ENCODE peak calls at places on chromosome 19, in ten cellular contexts. I, B, R, H, U, K, J, V, Z and D are unnamed samples. For H3K4me1 and H3K27me3, the result is how much of the 10 kb centered on the place peaks cover.

GRCh38 chr19:43765109-43765876 is 10.5 kb upstream of the SMG9 start:
- DNase-seq in I (no peak), B (peak), R (no peak), H (peak), U (no peak), K (peak), J (peak), V (peak), Z (peak), D (no peak)

GRCh38 chr19:17339088-17339741 is 1.9 kb downstream of the GTPBP3 start:
- DNase-seq in I (no peak), B (no peak), R (peak), H (no peak), U (no peak), K (no peak), J (no peak), V (peak), Z (no peak), D (no peak)

GRCh38 chr19:43425567-43426392 is 11.1 kb downstream of the TEX101 start:
- DNase-seq in I (peak), B (peak), R (no peak), H (peak), U (no peak), K (no peak), J (peak), V (no peak), Z (no peak), D (peak)

GRCh38 chr19:3984584-3984907 is 717 bp downstream of the EEF2 start:
- DNase-seq in I (no peak), B (no peak), R (no peak), H (no peak), U (no peak), K (no peak), J (no peak), V (no peak), Z (no peak), D (no peak)

GRCh38 chr19:50205681-50206138 is 2.3 kb downstream of the MYH14 start:
- DNase-seq in I (peak), B (peak), R (no peak), H (no peak), U (no peak), K (no peak), J (peak), V (no peak), Z (no peak), D (no peak)

GRCh38 chr19:44847144-44848035 is 1.3 kb downstream of the NECTIN2 start:
- DNase-seq in I (peak), B (peak), R (peak), H (peak), U (no peak), K (peak), J (peak), V (peak), Z (peak), D (peak)

GRCh38 chr19:18521692-18522123 is at the start of gene ELL:
- DNase-seq in I (no peak), B (no peak), R (peak), H (no peak), U (no peak), K (no peak), J (no peak), V (no peak), Z (no peak), D (no peak)

GRCh38 chr19:53545271-53546065 is 7.5 kb downstream of the ZNF331 start:
- DNase-seq in I (peak), B (no peak), R (no peak), H (peak), U (no peak), K (peak), J (no peak), V (no peak), Z (no peak), D (no peak)

GRCh38 chr19:7265963-7266362 is 28.3 kb downstream of the INSR start:
- DNase-seq in I (peak), B (no peak), R (no peak), H (no peak), U (no peak), K (no peak), J (peak), V (no peak), Z (no peak), D (no peak)

GRCh38 chr19:43778651-43779050 is 2.1 kb downstream of the KCNN4 start:
- DNase-seq in I (no peak), B (no peak), R (no peak), H (no peak), U (no peak), K (no peak), J (no peak), V (no peak), Z (no peak), D (no peak)

GRCh38 chr19:16266586-16266942 is 58.1 kb upstream of the KLF2 start:
- DNase-seq in I (no peak), B (no peak), R (no peak), H (no peak), U (peak), K (no peak), J (no peak), V (no peak), Z (no peak), D (no peak)

GRCh38 chr19:5156231-5156986 is 184.2 kb downstream of the PTPRS start:
- DNase-seq in I (no peak), B (no peak), R (peak), H (peak), U (no peak), K (no peak), J (no peak), V (peak), Z (no peak), D (no peak)

GRCh38 chr19:46297700-46298476 is 1.0 kb downstream of the HIF3A start:
- DNase-seq in I (peak), B (no peak), R (peak), H (no peak), U (no peak), K (peak), J (peak), V (peak), Z (peak), D (no peak)

GRCh38 chr19:15656467-15656866 is 15.8 kb downstream of the CYP4F3 start:
- DNase-seq in I (no peak), B (no peak), R (no peak), H (no peak), U (no peak), K (no peak), J (no peak), V (no peak), Z (no peak), D (no peak)

GRCh38 chr19:12794196-12794921 is 3.1 kb downstream of the JUNB start:
- DNase-seq in I (no peak), B (no peak), R (no peak), H (peak), U (no peak), K (no peak), J (no peak), V (no peak), Z (no peak), D (no peak)
- H3K4me3 ChIP-seq in I (peak), B (peak), R (peak), H (peak), U (peak), K (peak), J (peak), V (peak), Z (peak), D (peak)

GRCh38 chr19:1862068-1862423 is 1.3 kb downstream of the KLF16 start:
- DNase-seq in I (no peak), B (no peak), R (no peak), H (no peak), U (no peak), K (no peak), J (no peak), V (no peak), Z (no peak), D (no peak)

GRCh38 chr19:1860133-1860775 is 3.1 kb downstream of the KLF16 start:
- DNase-seq in I (no peak), B (peak), R (peak), H (peak), U (no peak), K (peak), J (no peak), V (peak), Z (peak), D (peak)

GRCh38 chr19:1860821-1861598 is 2.4 kb downstream of the KLF16 start:
- DNase-seq in I (no peak), B (no peak), R (no peak), H (no peak), U (no peak), K (no peak), J (no peak), V (no peak), Z (no peak), D (peak)

GRCh38 chr19:1862424-1863307 is 713 bp downstream of the KLF16 start:
- DNase-seq in I (no peak), B (peak), R (peak), H (peak), U (no peak), K (peak), J (no peak), V (peak), Z (peak), D (no peak)

GRCh38 chr19:1861599-1862031 is 1.8 kb downstream of the KLF16 start:
- DNase-seq in I (no peak), B (no peak), R (no peak), H (peak), U (no peak), K (no peak), J (no peak), V (no peak), Z (no peak), D (no peak)
- H3K4me1 ChIP-seq in I (under half), B (under half), R (under half), H (under half), U (half or more), K (under half), J (half or more), V (under half), Z (half or more), D (under half)

GRCh38 chr19:31347828-31348314 is 1.4 kb downstream of the TSHZ3 start:
- DNase-seq in I (no peak), B (no peak), R (no peak), H (peak), U (no peak), K (no peak), J (no peak), V (no peak), Z (no peak), D (no peak)

GRCh38 chr19:31346184-31346583 is 3.1 kb downstream of the TSHZ3 start:
- DNase-seq in I (no peak), B (no peak), R (no peak), H (no peak), U (no peak), K (no peak), J (no peak), V (no peak), Z (no peak), D (no peak)

GRCh38 chr19:31348416-31349159 is 648 bp downstream of the TSHZ3 start:
- DNase-seq in I (peak), B (no peak), R (no peak), H (peak), U (no peak), K (peak), J (no peak), V (peak), Z (peak), D (peak)

GRCh38 chr19:31347356-31347755 is 1.9 kb downstream of the TSHZ3 start:
- DNase-seq in I (no peak), B (no peak), R (no peak), H (peak), U (no peak), K (no peak), J (no peak), V (no peak), Z (no peak), D (no peak)

GRCh38 chr19:31346660-31347059 is 2.6 kb downstream of the TSHZ3 start:
- DNase-seq in I (no peak), B (no peak), R (no peak), H (no peak), U (no peak), K (no peak), J (no peak), V (no peak), Z (no peak), D (no peak)
- H3K27me3 ChIP-seq in I (under half), B (under half), R (under half), H (under half), U (under half), K (under half), J (under half), V (under half), Z (under half), D (under half)

GRCh38 chr19:48624067-48624594 is 4.8 kb downstream of the SPHK2 start:
- DNase-seq in I (peak), B (peak), R (peak), H (peak), U (peak), K (peak), J (peak), V (peak), Z (peak), D (peak)

GRCh38 chr19:48619692-48620565 is 623 bp downstream of the SPHK2 start:
- DNase-seq in I (no peak), B (no peak), R (no peak), H (peak), U (no peak), K (no peak), J (no peak), V (no peak), Z (no peak), D (no peak)

GRCh38 chr19:48624791-48625723 is 5.8 kb downstream of the SPHK2 start:
- DNase-seq in I (no peak), B (peak), R (no peak), H (no peak), U (no peak), K (no peak), J (no peak), V (peak), Z (no peak), D (peak)

GRCh38 chr19:48625891-48626327 is 6.6 kb downstream of the SPHK2 start:
- DNase-seq in I (no peak), B (no peak), R (no peak), H (no peak), U (no peak), K (no peak), J (no peak), V (peak), Z (no peak), D (no peak)

DNA sequence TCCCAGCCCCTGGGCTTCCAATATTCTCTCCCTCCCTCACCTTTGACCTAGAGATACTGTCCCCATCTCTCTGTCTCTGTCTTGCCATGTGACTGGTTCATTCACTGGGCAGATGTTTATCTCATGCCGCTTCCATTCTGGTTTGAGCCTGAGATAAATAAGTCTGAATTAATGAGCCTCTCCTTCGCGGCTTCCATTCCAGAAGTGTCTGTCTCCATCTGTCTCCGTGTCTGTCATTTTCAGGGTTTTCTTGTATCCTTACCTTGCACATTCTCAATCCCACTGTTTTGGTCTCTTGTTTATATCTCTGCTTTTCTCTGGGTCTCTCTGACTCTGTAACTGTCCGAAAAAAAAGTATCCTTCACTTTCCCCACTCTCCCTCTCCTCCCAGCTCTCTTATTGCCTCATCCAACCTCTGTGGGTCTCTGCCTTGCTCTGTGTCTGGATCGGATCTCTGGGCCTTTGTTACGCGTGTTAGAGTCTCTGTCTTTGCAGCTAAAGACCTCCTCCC is 4.3 kb downstream of the SPHK2 start:
- DNase-seq in I (no peak), B (no peak), R (no peak), H (no peak), U (no peak), K (no peak), J (no peak), V (no peak), Z (no peak), D (no peak)
- H3K4me3 ChIP-seq in I (peak), B (peak), R (peak), H (peak), U (peak), K (peak), J (peak), V (no peak), Z (no peak), D (peak)

DNA sequence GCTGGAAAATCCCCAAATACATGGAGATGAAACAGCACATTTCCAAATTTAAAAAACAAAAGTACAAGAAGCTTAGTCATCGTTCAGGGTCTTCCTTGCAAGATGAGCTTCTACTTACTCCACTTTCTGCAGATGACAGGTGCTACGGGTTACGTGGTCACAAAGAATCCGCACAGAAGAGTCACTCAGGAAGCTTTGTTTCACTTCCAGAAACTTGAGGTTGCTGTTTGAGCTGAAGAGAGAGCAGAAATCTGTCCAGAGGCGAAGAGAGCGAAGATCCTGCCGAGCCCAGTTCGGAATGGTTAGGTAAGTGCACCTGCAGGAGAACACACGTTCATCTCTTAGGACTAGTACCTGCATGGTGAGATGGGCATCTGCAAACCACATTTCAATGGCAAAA is 9.4 kb downstream of the NLRP7 start:
- DNase-seq in I (no peak), B (no peak), R (no peak), H (no peak), U (no peak), K (no peak), J (no peak), V (no peak), Z (no peak), D (no peak)
- H3K4me1 ChIP-seq in I (under half), B (under half), R (under half), H (under half), U (under half), K (under half), J (under half), V (under half), Z (under half), D (under half)

GRCh38 chr19:29588095-29588494 is 18.0 kb upstream of the POP4 start:
- DNase-seq in I (no peak), B (no peak), R (no peak), H (no peak), U (no peak), K (no peak), J (no peak), V (no peak), Z (no peak), D (no peak)
- H3K27me3 ChIP-seq in I (under half), B (under half), R (under half), H (under half), U (under half), K (under half), J (under half), V (under half), Z (under half), D (under half)

DNA sequence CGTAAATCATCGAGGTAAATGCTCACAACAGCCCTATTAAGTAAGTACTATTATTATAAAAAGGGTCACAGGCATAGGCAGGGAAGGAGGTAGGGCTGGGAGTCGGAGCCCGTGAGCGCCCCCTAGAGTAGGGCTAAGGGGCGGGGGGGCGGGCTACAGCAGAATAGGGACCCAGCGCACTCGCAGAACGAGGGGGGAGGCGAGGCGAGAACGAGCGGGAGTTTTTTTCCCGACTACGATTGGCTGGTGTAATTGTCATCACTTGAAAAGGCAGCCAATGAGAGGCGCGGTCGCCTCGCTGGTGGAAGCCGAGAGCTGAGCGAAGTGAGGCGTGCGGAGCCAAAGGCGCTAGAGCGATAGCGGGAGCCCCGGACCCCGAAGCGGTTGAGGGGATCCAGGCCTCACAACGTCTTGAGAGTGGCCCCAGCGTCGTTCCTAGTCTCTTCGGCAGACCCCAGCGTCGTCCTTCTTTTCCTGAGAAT is 24.2 kb downstream of the KEAP1 start:
- DNase-seq in I (peak), B (peak), R (peak), H (peak), U (peak), K (peak), J (peak), V (peak), Z (peak), D (peak)
- H3K4me3 ChIP-seq in I (peak), B (peak), R (no peak), H (peak), U (peak), K (peak), J (peak), V (peak), Z (no peak), D (no peak)

DNA sequence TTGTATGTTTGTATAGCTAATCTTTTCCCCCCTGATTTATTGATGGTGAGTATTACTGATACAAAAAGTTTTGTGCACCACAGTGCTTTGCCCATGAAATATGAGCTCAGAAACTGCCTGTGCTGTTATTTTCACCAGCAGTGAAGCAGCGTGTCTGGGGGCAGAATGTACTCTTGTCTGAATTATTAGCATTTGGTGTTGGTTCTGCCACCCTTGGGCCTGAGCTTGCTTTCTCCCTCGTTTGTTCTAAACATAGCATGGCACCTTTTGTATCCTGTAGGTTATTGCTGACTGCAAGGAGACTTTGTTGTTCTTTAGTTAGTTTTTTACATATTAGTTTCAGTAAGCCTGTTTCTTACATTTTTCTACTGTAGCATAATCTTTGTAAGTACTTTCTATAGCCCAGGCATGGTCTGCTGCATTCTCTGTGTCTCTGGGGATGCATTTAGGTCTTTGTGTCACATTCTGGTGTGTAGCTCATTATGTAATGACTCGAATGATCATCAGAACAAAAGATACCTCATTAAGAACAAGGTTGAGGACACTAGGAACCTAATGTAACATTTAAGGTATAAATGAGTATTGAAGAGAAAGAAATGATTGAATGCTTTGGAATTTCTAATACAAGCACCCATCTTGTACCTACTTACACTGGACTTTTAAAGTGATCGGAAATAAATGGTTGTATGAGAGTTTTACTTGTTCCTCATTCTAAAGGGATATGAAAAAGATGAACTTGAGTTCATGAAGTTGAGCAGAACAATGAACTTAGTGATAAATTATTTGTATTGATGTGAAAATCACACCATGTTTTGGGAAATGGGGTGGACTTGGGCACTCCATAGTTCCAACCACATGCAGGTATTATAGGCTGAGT is 50.3 kb upstream of the GPI start:
- DNase-seq in I (no peak), B (no peak), R (no peak), H (no peak), U (no peak), K (no peak), J (no peak), V (no peak), Z (no peak), D (no peak)
- H3K4me1 ChIP-seq in I (under half), B (under half), R (under half), H (half or more), U (under half), K (under half), J (under half), V (under half), Z (under half), D (under half)

DNA sequence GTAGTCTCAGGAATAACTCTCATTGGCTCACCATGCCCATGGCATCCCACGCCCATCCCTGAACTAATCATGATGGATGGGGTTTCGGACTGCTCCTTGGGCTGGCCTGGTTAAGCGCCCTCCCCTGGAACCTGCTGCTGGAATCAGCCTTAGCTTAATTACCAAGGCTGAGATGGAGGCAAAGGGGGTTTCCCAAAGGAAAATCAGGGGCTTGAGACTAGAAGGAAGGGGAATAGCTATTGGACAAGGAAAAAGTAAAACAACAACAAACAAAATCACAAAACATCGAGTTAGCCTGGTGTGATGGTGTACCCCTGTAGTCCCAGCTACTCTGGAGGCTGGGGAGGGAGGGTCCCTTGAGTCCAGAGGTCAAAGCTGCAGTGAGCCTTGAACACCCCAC is 25.7 kb upstream of the SHKBP1 start:
- DNase-seq in I (no peak), B (no peak), R (no peak), H (no peak), U (no peak), K (no peak), J (no peak), V (no peak), Z (no peak), D (no peak)
- H3K27me3 ChIP-seq in I (under half), B (under half), R (under half), H (under half), U (under half), K (under half), J (under half), V (under half), Z (under half), D (under half)